ENCODE peak calls at places on chromosomes 7 and 10, in ten cellular contexts. J, Y, U, M, D, K, N, A, E and P are unnamed samples.
A peak's percentile ranks its signal among the peaks of the same experiment; 100 is the strongest.

GRCh38 chr10:15630353-15630752 is 89.4 kb downstream of the ITGA8 start:
- DNase-seq in K (no peak), A (no peak), M (peak; percentile 50), D (no peak), J (no peak), E (no peak), U (no peak), Y (no peak), N (no peak), P (no peak)

GRCh38 chr10:56551037-56551436 is 190.0 kb upstream of the ZWINT start:
- DNase-seq in U (no peak), M (no peak), K (no peak), N (no peak), E (no peak), A (no peak), Y (no peak), D (no peak), J (no peak), P (no peak)

GRCh38 chr7:81676813-81677212 is 93.0 kb downstream of the HGF start:
- DNase-seq in D (peak; percentile 41), K (no peak), N (no peak), E (no peak), A (no peak), J (no peak), Y (no peak), U (no peak), M (no peak), P (no peak)

GRCh38 chr10:8137272-8137680 is 82.8 kb downstream of the GATA3 start:
- DNase-seq in M (no peak), A (no peak), E (no peak), D (no peak), Y (no peak), U (no peak), J (no peak), N (no peak), K (no peak), P (no peak)

GRCh38 chr10:79376751-79377556 is 29.7 kb downstream of the PPIF start:
- DNase-seq in Y (no peak), D (no peak), U (no peak), N (no peak), K (no peak), A (no peak), M (no peak), E (no peak), J (no peak), P (no peak)

GRCh38 chr7:35652124-35652523 is 42.8 kb downstream of the HERPUD2 start:
- DNase-seq in M (no peak), A (no peak), D (no peak), J (no peak), E (peak; percentile 26), U (no peak), K (no peak), Y (no peak), N (no peak), P (no peak)

GRCh38 chr10:15539262-15539661 is 168.2 kb upstream of the FAM171A1 start:
- DNase-seq in J (no peak), U (no peak), E (no peak), Y (no peak), D (no peak), A (no peak), M (no peak), K (no peak), N (no peak), P (no peak)

GRCh38 chr10:4532976-4533375 is 293.0 kb upstream of the AKR1E2 start:
- DNase-seq in N (peak; percentile 50), U (no peak), D (no peak), Y (no peak), M (no peak), E (no peak), A (no peak), K (no peak), J (no peak), P (no peak)

GRCh38 chr10:122632031-122632430 is 67.6 kb downstream of the C10orf120 start:
- DNase-seq in A (peak; percentile 65), M (peak; percentile 17), N (no peak), Y (no peak), J (no peak), D (no peak), K (peak; percentile 43), U (no peak), E (no peak), P (no peak)

DNA sequence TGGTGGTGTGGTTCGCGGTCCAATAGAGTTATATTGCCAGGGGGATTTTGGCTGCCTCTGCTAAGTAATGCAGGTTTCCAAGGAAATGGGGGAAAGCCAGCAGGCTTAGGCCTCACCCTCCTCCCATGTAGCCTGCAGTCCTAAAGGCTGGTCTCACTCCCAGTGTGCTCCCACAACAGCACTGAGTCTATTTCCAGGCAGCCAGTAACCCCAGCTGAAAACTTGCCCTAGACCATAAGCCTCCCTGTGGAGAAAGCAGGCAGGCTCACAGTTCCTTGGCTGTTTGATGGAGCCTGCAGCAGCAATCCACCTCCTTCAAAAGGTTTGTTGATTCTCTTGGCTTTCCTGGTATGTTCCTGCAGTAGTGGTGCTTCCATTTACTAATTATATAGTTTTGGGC is 220.0 kb upstream of the ZNF804B start:
- DNase-seq in Y (no peak), N (no peak), K (no peak), D (no peak), U (no peak), J (no peak), E (no peak), M (peak; percentile 3), A (no peak), P (no peak)
- H3K27ac ChIP-seq in Y (peak overlapping the region; percentile 36), N (no peak overlapping the region), K (no peak overlapping the region), D (no peak overlapping the region), U (no peak overlapping the region), J (no peak overlapping the region), E (no peak overlapping the region), M (no peak overlapping the region), A (no peak overlapping the region), P (no peak overlapping the region)

GRCh38 chr7:12518920-12519681 is 51.4 kb upstream of the SCIN start:
- DNase-seq in N (peak; percentile 21), U (peak; percentile 79), J (peak; percentile 20), M (no peak), E (no peak), A (no peak), D (no peak), Y (no peak), K (no peak), P (peak; percentile 4)
- TF ChIP-seq CTCF in N (peak; percentile 57), U (peak; percentile 81), J (peak; percentile 8), M (no peak), E (peak; percentile 46), A (peak; percentile 20), D (no peak), Y (no peak), K (no peak), P (peak; percentile 21)

DNA sequence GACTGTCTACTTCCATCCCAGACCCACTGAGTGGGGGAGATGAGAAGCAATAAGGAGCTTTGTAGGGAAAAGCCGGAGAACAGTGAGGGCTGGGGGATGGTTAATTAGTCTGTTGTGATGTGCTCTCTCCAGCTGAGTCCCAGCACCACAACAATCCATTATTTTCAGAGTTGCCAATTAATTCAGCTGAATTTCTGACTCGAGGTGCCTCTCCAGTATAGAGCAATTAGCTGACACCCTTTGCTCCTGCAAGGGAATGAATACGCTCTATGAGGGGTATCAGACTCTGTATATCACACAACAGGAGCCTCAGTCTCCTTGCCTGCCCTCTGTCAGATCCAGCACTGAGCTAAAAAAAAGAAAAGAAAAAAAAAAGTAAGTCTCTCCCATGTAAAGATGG is 1118.7 kb downstream of the SORCS3 start:
- DNase-seq in D (no peak), A (no peak), Y (no peak), N (no peak), J (no peak), U (no peak), M (no peak), K (no peak), E (no peak), P (no peak)
- H3K27ac ChIP-seq in D (no peak overlapping the region), A (no peak overlapping the region), Y (no peak overlapping the region), N (no peak overlapping the region), J (no peak overlapping the region), U (no peak overlapping the region), M (no peak overlapping the region), K (no peak overlapping the region), E (no peak overlapping the region), P (no peak overlapping the region)

GRCh38 chr7:2316578-2316977 is 2.3 kb upstream of the SNX8 start:
- DNase-seq in M (no peak), A (no peak), U (no peak), E (no peak), K (no peak), N (peak; percentile 34), J (no peak), Y (no peak), D (no peak), P (no peak)
- TF ChIP-seq CTCF in M (no peak), A (no peak), U (no peak), E (no peak), K (no peak), N (no peak), J (no peak), Y (no peak), D (no peak), P (no peak)